ENCODE peak calls at places on chromosomes 5 and 9, in seven cellular contexts. E is fibroblast of lung, W is HCT116, D is neural crest cell, T is omental fat pad, R is gastrocnemius medialis, I is natural killer cell. N is an unnamed sample.

GRCh38 chr5:78640622-78641021 is 8.0 kb downstream of the LHFPL2 start:
- DNase-seq in D (no peak), W (no peak), I (no peak), E (no peak), R (no peak), T (no peak), N (no peak)

GRCh38 chr9:70218767-70219166 is 40.0 kb upstream of the SMC5 start:
- DNase-seq in I (no peak), T (no peak), W (no peak), E (peak; percentile 47), R (no peak), D (no peak), N (no peak)

GRCh38 chr9:116806075-116806474 is 119.0 kb downstream of the TRIM32 start:
- DNase-seq in D (peak; percentile 10), E (no peak), W (no peak), I (no peak), T (no peak), R (no peak), N (no peak)

GRCh38 chr5:59831341-59831989 is 62.1 kb downstream of the PDE4D start:
- DNase-seq in W (no peak), R (no peak), D (no peak), T (no peak), I (no peak), E (peak; percentile 58), N (no peak)

GRCh38 chr5:53109041-53109435 is 519 bp downstream of the MOCS2 start:
- DNase-seq in T (no peak), D (no peak), R (no peak), W (no peak), E (peak; percentile 17), I (no peak), N (no peak)

GRCh38 chr5:2782658-2783057 is 31.2 kb upstream of the IRX2 start:
- DNase-seq in W (no peak), E (no peak), R (no peak), I (no peak), D (no peak), T (no peak), N (no peak)

GRCh38 chr5:132854301-132854700 is 12.0 kb downstream of the GDF9 start:
- DNase-seq in E (no peak), I (no peak), T (no peak), W (no peak), R (no peak), D (no peak), N (no peak)

GRCh38 chr5:153613143-153613542 is 122.7 kb downstream of the GRIA1 start:
- DNase-seq in D (no peak), R (no peak), T (no peak), E (peak; percentile 33), W (no peak), I (no peak), N (no peak)

GRCh38 chr9:96245399-96245798 is 56.6 kb downstream of the HSD17B3 start:
- DNase-seq in I (no peak), D (peak; percentile 19), W (no peak), R (no peak), E (no peak), T (no peak), N (no peak)

GRCh38 chr5:77558266-77558665 is 66.2 kb upstream of the WDR41 start:
- DNase-seq in E (no peak), I (no peak), R (no peak), D (no peak), W (no peak), T (no peak), N (no peak)

GRCh38 chr5:136374003-136374402 is 8.7 kb upstream of the TRPC7 start:
- DNase-seq in R (no peak), I (no peak), W (no peak), D (no peak), T (no peak), E (no peak), N (no peak)

GRCh38 chr5:79924936-79925893 is 65.8 kb downstream of the MTX3 start:
- DNase-seq in E (peak; percentile 53), W (no peak), I (no peak), T (no peak), D (no peak), R (no peak), N (no peak)

GRCh38 chr5:72511371-72512178 is 4.4 kb upstream of the ZNF366 start:
- DNase-seq in E (no peak), D (no peak), W (no peak), I (no peak), R (no peak), T (no peak), N (no peak)

GRCh38 chr5:180423133-180423532 is 70.0 kb upstream of the GFPT2 start:
- DNase-seq in I (no peak), T (no peak), W (no peak), D (no peak), R (no peak), E (no peak), N (no peak)

GRCh38 chr5:86631165-86631564 is 13.4 kb downstream of the COX7C start:
- DNase-seq in T (no peak), D (no peak), I (no peak), E (no peak), W (no peak), R (no peak), N (no peak)

GRCh38 chr5:115575167-115576070 is 26.9 kb downstream of the TICAM2 start:
- DNase-seq in T (no peak), R (no peak), D (no peak), W (no peak), I (no peak), E (peak; percentile 57), N (no peak)

DNA sequence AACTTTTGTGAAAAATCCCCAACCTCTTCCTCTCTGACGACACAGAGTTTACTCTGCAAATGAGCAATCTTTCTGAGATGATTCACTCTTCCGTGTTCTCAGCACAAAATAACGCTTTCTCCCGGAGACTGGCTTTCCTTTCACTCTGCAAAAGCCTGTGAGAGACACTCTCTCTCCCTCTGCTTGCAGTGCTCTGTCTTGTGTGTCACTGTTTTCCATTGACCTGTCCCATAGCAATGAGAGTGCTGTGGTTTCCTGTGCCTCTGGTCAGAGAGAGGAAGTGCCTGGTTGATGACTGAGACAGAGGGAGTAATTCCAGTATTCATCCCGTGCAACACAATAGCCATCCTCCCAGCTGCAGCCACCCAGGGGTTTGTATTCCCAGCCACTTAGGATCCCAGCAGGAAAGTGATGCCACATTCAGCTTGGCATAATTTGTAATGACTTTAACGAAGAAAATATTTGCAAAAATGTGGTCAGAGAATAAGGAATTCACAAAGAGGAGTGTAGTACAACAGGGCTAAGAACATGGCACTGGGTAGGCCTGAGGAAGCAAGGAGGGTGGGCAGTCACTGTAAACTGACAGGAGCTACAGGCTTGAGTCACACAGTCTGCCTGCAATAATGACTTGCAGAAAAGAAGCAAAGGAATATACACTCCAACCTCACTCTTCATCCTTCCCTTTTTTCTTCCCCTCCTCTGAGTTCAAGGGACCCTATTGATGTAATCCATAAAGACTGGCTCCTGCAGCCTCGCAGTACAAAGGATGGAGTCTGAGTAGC is 463.5 kb upstream of the RGMB start:
- DNase-seq in D (peak; percentile 1), W (peak; percentile 50), R (no peak), T (no peak), E (peak; percentile 90), I (no peak), N (no peak)
- TF ChIP-seq CTCF in D (no peak), W (no peak), R (no peak), T (no peak), E (no peak), I (no peak), N (no peak)

DNA sequence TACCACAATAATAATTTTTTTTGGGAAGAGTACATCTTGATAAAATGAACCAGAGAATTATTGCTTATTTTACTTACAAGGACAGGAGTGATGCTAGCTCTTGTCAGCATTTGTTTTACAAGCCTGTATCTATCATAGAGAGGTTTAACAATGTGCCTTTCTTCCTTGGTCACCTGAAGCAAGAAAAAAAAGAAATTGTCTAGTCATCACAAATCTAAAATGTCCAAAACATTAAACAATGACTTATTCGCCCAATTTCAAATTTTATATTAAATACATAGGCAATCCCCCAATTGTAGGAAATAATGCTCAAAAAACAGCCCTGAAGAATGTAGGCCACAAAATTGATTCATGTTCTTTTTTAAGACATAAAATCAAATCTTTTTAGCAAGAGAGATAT is 56.6 kb downstream of the PKD2L2 start:
- DNase-seq in I (no peak), D (no peak), W (no peak), R (no peak), E (no peak), T (no peak), N (no peak)
- TF ChIP-seq CTCF in I (no peak), D (no peak), W (no peak), R (no peak), E (no peak), T (no peak), N (no peak)

DNA sequence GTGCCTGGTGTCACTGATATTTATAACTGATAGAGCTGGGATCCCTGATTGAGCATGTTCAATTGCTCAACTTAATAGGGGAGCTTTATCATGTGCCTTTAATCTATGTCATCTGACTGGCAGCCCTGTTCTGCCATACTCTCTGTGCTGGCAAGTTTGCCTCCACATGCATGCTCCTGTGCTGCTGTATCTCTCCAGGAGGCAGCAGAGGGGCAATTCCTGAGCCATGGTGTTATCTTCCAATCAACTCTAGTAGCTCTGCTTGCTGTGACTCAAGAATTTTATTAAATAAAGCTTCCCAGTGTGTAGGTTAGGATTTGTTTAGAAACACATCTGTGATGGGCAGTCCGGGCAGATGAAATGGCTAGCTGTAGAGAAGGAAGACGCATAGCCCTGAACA is 642.0 kb downstream of the KIF4B start:
- DNase-seq in I (no peak), D (no peak), W (no peak), T (no peak), R (no peak), E (no peak), N (no peak)
- TF ChIP-seq CTCF in I (no peak), D (no peak), W (no peak), T (no peak), R (no peak), E (no peak), N (no peak)

DNA sequence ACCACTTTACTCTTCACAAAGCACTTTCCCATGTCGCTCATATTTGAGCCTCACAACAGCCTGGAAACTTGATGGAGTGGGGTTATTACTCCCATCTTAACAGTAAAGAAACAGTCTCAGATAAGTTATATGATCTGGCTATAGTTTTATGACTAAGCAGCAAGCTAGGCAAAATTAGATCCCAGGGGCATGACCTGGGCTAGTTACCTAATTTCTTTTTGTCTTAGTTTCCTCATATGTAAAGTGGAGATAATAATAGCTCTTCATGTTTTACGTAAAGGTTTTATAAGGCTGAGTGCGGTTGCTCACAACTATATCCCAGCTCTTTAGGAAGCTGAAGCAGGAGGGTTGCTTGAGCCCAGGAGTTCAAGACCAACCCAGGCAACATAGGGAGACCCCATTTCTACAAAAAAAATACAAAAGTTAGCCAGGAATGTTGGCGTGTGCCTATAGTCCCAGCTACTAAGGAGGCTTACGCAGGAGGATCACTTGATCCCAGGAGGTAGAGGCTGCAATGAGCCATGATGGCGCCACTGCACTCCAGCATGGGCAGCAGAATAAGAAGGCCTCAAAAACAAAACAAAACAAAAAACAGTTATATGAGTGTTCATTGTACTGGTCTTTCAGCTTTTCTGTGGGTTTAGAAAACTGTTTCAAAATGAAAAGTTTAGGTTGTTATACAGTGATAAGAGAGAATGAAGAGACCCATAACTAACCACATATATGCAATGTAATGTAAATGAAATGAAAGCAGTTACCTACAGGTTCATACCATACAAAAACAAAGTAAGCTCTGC is 6.5 kb upstream of the PLIN2 start:
- DNase-seq in W (no peak), T (no peak), I (no peak), D (no peak), E (no peak), R (no peak), N (no peak)
- TF ChIP-seq CTCF in W (no peak), T (no peak), I (no peak), D (no peak), E (no peak), R (no peak), N (no peak)

GRCh38 chr5:63262191-63262981 is 683.8 kb downstream of the LRRC70 start:
- DNase-seq in T (no peak), I (no peak), E (peak; percentile 85), D (no peak), R (no peak), W (no peak), N (no peak)
- TF ChIP-seq CTCF in T (no peak), I (no peak), E (no peak), D (no peak), R (no peak), W (no peak), N (no peak)

N was measured in type B pancreatic cell.